ENCODE peak calls at places on chromosome 10, in five cellular contexts. One of them, this sample, is unnamed.

GRCh38 chr10:14386202-14386593 is 55.5 kb upstream of the FRMD4A start:
- DNase-seq in EH: peak; percentile 97
- DNase-seq in heart right ventricle: no peak
- DNase-seq in HT-29: no peak
- DNase-seq in activated CD4-positive, alpha-beta T cell treated with anti-CD3 and anti-CD28 coated beads, Interleukin-2, amount 50 U/mL, for 1 hour: peak; percentile 11
- DNase-seq in this sample: no peak

GRCh38 chr10:103968441-103969391 is 1.8 kb downstream of the SLK start:
- DNase-seq in EH: peak; percentile 31
- DNase-seq in heart right ventricle: no peak
- DNase-seq in HT-29: no peak
- DNase-seq in activated CD4-positive, alpha-beta T cell treated with anti-CD3 and anti-CD28 coated beads, Interleukin-2, amount 50 U/mL, for 1 hour: no peak
- DNase-seq in this sample: no peak

GRCh38 chr10:120406380-120406779 is 50.6 kb upstream of the PLPP4 start:
- DNase-seq in EH: no peak
- DNase-seq in heart right ventricle: no peak
- DNase-seq in HT-29: peak; percentile 43
- DNase-seq in activated CD4-positive, alpha-beta T cell treated with anti-CD3 and anti-CD28 coated beads, Interleukin-2, amount 50 U/mL, for 1 hour: no peak
- DNase-seq in this sample: peak; percentile 34

GRCh38 chr10:5611899-5612680 is 54.3 kb downstream of the ASB13 start:
- DNase-seq in EH: no peak
- DNase-seq in heart right ventricle: no peak
- DNase-seq in HT-29: peak; percentile 81
- DNase-seq in activated CD4-positive, alpha-beta T cell treated with anti-CD3 and anti-CD28 coated beads, Interleukin-2, amount 50 U/mL, for 1 hour: no peak
- DNase-seq in this sample: no peak

GRCh38 chr10:91520657-91521056 is 110.5 kb downstream of the HECTD2 start:
- DNase-seq in EH: no peak
- DNase-seq in heart right ventricle: no peak
- DNase-seq in HT-29: no peak
- DNase-seq in activated CD4-positive, alpha-beta T cell treated with anti-CD3 and anti-CD28 coated beads, Interleukin-2, amount 50 U/mL, for 1 hour: no peak
- DNase-seq in this sample: no peak

GRCh38 chr10:114271779-114272167 is 32.7 kb downstream of the VWA2 start:
- DNase-seq in EH: peak; percentile 96
- DNase-seq in heart right ventricle: no peak
- DNase-seq in HT-29: no peak
- DNase-seq in activated CD4-positive, alpha-beta T cell treated with anti-CD3 and anti-CD28 coated beads, Interleukin-2, amount 50 U/mL, for 1 hour: no peak
- DNase-seq in this sample: peak; percentile 44

GRCh38 chr10:129322872-129323271 is 144.2 kb upstream of the MGMT start:
- DNase-seq in EH: no peak
- DNase-seq in heart right ventricle: no peak
- DNase-seq in HT-29: no peak
- DNase-seq in activated CD4-positive, alpha-beta T cell treated with anti-CD3 and anti-CD28 coated beads, Interleukin-2, amount 50 U/mL, for 1 hour: no peak
- DNase-seq in this sample: no peak

GRCh38 chr10:116779076-116779687 is 36.8 kb upstream of the HSPA12A start:
- DNase-seq in EH: peak; percentile 24
- DNase-seq in heart right ventricle: no peak
- DNase-seq in HT-29: no peak
- DNase-seq in activated CD4-positive, alpha-beta T cell treated with anti-CD3 and anti-CD28 coated beads, Interleukin-2, amount 50 U/mL, for 1 hour: no peak
- DNase-seq in this sample: no peak

GRCh38 chr10:86361134-86362128 is 5.2 kb downstream of the GRID1 start:
- DNase-seq in EH: no peak
- DNase-seq in heart right ventricle: no peak
- DNase-seq in HT-29: no peak
- DNase-seq in activated CD4-positive, alpha-beta T cell treated with anti-CD3 and anti-CD28 coated beads, Interleukin-2, amount 50 U/mL, for 1 hour: no peak
- DNase-seq in this sample: no peak

GRCh38 chr10:5184987-5185386 is at the start of gene AKR1C8:
- DNase-seq in EH: no peak
- DNase-seq in heart right ventricle: no peak
- DNase-seq in HT-29: no peak
- DNase-seq in activated CD4-positive, alpha-beta T cell treated with anti-CD3 and anti-CD28 coated beads, Interleukin-2, amount 50 U/mL, for 1 hour: no peak
- DNase-seq in this sample: no peak

GRCh38 chr10:76721891-76722505 is 915.6 kb downstream of the KCNMA1 start:
- DNase-seq in EH: no peak
- DNase-seq in heart right ventricle: no peak
- DNase-seq in HT-29: no peak
- DNase-seq in activated CD4-positive, alpha-beta T cell treated with anti-CD3 and anti-CD28 coated beads, Interleukin-2, amount 50 U/mL, for 1 hour: no peak
- DNase-seq in this sample: no peak

GRCh38 chr10:43000021-43000411 is 76.9 kb upstream of the RET start:
- DNase-seq in EH: no peak
- DNase-seq in heart right ventricle: no peak
- DNase-seq in HT-29: no peak
- DNase-seq in activated CD4-positive, alpha-beta T cell treated with anti-CD3 and anti-CD28 coated beads, Interleukin-2, amount 50 U/mL, for 1 hour: no peak
- DNase-seq in this sample: no peak

GRCh38 chr10:116608683-116609594 is 11.8 kb upstream of the PNLIPRP2 start:
- DNase-seq in EH: no peak
- DNase-seq in heart right ventricle: no peak
- DNase-seq in HT-29: no peak
- DNase-seq in activated CD4-positive, alpha-beta T cell treated with anti-CD3 and anti-CD28 coated beads, Interleukin-2, amount 50 U/mL, for 1 hour: no peak
- DNase-seq in this sample: peak; percentile 21

GRCh38 chr10:132707776-132708171 is 78.2 kb downstream of the NKX6-2 start:
- DNase-seq in EH: no peak
- DNase-seq in heart right ventricle: peak; percentile 3
- DNase-seq in HT-29: no peak
- DNase-seq in activated CD4-positive, alpha-beta T cell treated with anti-CD3 and anti-CD28 coated beads, Interleukin-2, amount 50 U/mL, for 1 hour: no peak
- DNase-seq in this sample: no peak

GRCh38 chr10:119473715-119474230 is 68.7 kb downstream of the RGS10 start:
- DNase-seq in EH: no peak
- DNase-seq in heart right ventricle: no peak
- DNase-seq in HT-29: no peak
- DNase-seq in activated CD4-positive, alpha-beta T cell treated with anti-CD3 and anti-CD28 coated beads, Interleukin-2, amount 50 U/mL, for 1 hour: no peak
- DNase-seq in this sample: no peak

GRCh38 chr10:5945561-5946418 is 31.6 kb downstream of the IL15RA start:
- DNase-seq in EH: peak; percentile 99
- DNase-seq in heart right ventricle: peak; percentile 68
- DNase-seq in HT-29: no peak
- DNase-seq in activated CD4-positive, alpha-beta T cell treated with anti-CD3 and anti-CD28 coated beads, Interleukin-2, amount 50 U/mL, for 1 hour: no peak
- DNase-seq in this sample: peak; percentile 32

GRCh38 chr10:116080553-116080952 is 192.5 kb downstream of the GFRA1 start:
- DNase-seq in EH: peak; percentile 12
- DNase-seq in heart right ventricle: no peak
- DNase-seq in HT-29: no peak
- DNase-seq in activated CD4-positive, alpha-beta T cell treated with anti-CD3 and anti-CD28 coated beads, Interleukin-2, amount 50 U/mL, for 1 hour: no peak
- DNase-seq in this sample: no peak

GRCh38 chr10:15245530-15245929 is 77.0 kb upstream of the NMT2 start:
- DNase-seq in EH: no peak
- DNase-seq in heart right ventricle: no peak
- DNase-seq in HT-29: peak; percentile 30
- DNase-seq in activated CD4-positive, alpha-beta T cell treated with anti-CD3 and anti-CD28 coated beads, Interleukin-2, amount 50 U/mL, for 1 hour: no peak
- DNase-seq in this sample: no peak

GRCh38 chr10:29392376-29393021 is 103.6 kb downstream of the LYZL1 start:
- DNase-seq in EH: peak; percentile 57
- DNase-seq in heart right ventricle: no peak
- DNase-seq in HT-29: peak; percentile 46
- DNase-seq in activated CD4-positive, alpha-beta T cell treated with anti-CD3 and anti-CD28 coated beads, Interleukin-2, amount 50 U/mL, for 1 hour: peak; percentile 15
- DNase-seq in this sample: peak; percentile 74

GRCh38 chr10:116891208-116891607 is 41.9 kb downstream of the ENO4 start:
- DNase-seq in EH: peak; percentile 88
- DNase-seq in heart right ventricle: peak; percentile 57
- DNase-seq in HT-29: peak; percentile 69
- DNase-seq in activated CD4-positive, alpha-beta T cell treated with anti-CD3 and anti-CD28 coated beads, Interleukin-2, amount 50 U/mL, for 1 hour: no peak
- DNase-seq in this sample: peak; percentile 38

GRCh38 chr10:82811621-82812020 is 936.6 kb downstream of the NRG3 start:
- DNase-seq in EH: peak; percentile 14
- DNase-seq in heart right ventricle: no peak
- DNase-seq in HT-29: peak; percentile 53
- DNase-seq in activated CD4-positive, alpha-beta T cell treated with anti-CD3 and anti-CD28 coated beads, Interleukin-2, amount 50 U/mL, for 1 hour: no peak
- DNase-seq in this sample: no peak

GRCh38 chr10:8305871-8306652 is 251.6 kb downstream of the GATA3 start:
- DNase-seq in EH: no peak
- DNase-seq in heart right ventricle: no peak
- DNase-seq in HT-29: no peak
- DNase-seq in activated CD4-positive, alpha-beta T cell treated with anti-CD3 and anti-CD28 coated beads, Interleukin-2, amount 50 U/mL, for 1 hour: no peak
- DNase-seq in this sample: no peak

GRCh38 chr10:4191894-4192293 is 406.9 kb upstream of the KLF6 start:
- DNase-seq in EH: no peak
- DNase-seq in heart right ventricle: no peak
- DNase-seq in HT-29: no peak
- DNase-seq in activated CD4-positive, alpha-beta T cell treated with anti-CD3 and anti-CD28 coated beads, Interleukin-2, amount 50 U/mL, for 1 hour: no peak
- DNase-seq in this sample: no peak

GRCh38 chr10:36256166-36256565 is 614.1 kb upstream of the FZD8 start:
- DNase-seq in EH: peak; percentile 13
- DNase-seq in heart right ventricle: no peak
- DNase-seq in HT-29: no peak
- DNase-seq in activated CD4-positive, alpha-beta T cell treated with anti-CD3 and anti-CD28 coated beads, Interleukin-2, amount 50 U/mL, for 1 hour: no peak
- DNase-seq in this sample: peak; percentile 52